ENCODE peak calls at places on chromosomes 6 and 20, in five cellular contexts. One of them, this sample, is unnamed.

GRCh38 chr20:46512943-46513844 is at the start of gene ZNF334:
- DNase-seq in prostate gland: peak
- DNase-seq in posterior cingulate gyrus: peak
- DNase-seq in stimulated activated naive CD4-positive, alpha-beta T cell: no peak
- DNase-seq in LoVo: no peak
- DNase-seq in this sample: no peak

GRCh38 chr6:34305982-34306702 is 57.3 kb upstream of the SMIM29 start:
- DNase-seq in LoVo: no peak
- DNase-seq in prostate gland: no peak
- DNase-seq in stimulated activated naive CD4-positive, alpha-beta T cell: no peak
- DNase-seq in posterior cingulate gyrus: peak
- DNase-seq in this sample: no peak

GRCh38 chr6:44674226-44675155 is 287.0 kb downstream of the CDC5L start:
- DNase-seq in LoVo: peak
- DNase-seq in stimulated activated naive CD4-positive, alpha-beta T cell: no peak
- DNase-seq in posterior cingulate gyrus: no peak
- DNase-seq in prostate gland: peak
- DNase-seq in this sample: no peak

GRCh38 chr20:24027229-24027628 is 38.6 kb upstream of the GGTLC1 start:
- DNase-seq in LoVo: no peak
- DNase-seq in posterior cingulate gyrus: no peak
- DNase-seq in prostate gland: peak
- DNase-seq in stimulated activated naive CD4-positive, alpha-beta T cell: peak
- DNase-seq in this sample: no peak

GRCh38 chr6:5125152-5126006 is 40.2 kb downstream of the PPP1R3G start:
- DNase-seq in LoVo: peak
- DNase-seq in posterior cingulate gyrus: no peak
- DNase-seq in prostate gland: no peak
- DNase-seq in stimulated activated naive CD4-positive, alpha-beta T cell: no peak
- DNase-seq in this sample: no peak

GRCh38 chr20:21703740-21704407 is 1.6 kb upstream of the PAX1 start:
- DNase-seq in posterior cingulate gyrus: no peak
- DNase-seq in prostate gland: no peak
- DNase-seq in stimulated activated naive CD4-positive, alpha-beta T cell: no peak
- DNase-seq in LoVo: no peak
- DNase-seq in this sample: no peak

GRCh38 chr20:22403860-22404608 is 180.3 kb downstream of the FOXA2 start:
- DNase-seq in stimulated activated naive CD4-positive, alpha-beta T cell: no peak
- DNase-seq in prostate gland: no peak
- DNase-seq in LoVo: no peak
- DNase-seq in posterior cingulate gyrus: no peak
- DNase-seq in this sample: no peak

GRCh38 chr6:168363302-168363701 is 43.7 kb upstream of the DACT2 start:
- DNase-seq in LoVo: no peak
- DNase-seq in stimulated activated naive CD4-positive, alpha-beta T cell: no peak
- DNase-seq in posterior cingulate gyrus: no peak
- DNase-seq in prostate gland: no peak
- DNase-seq in this sample: no peak

GRCh38 chr20:62735331-62735821 is 26.7 kb downstream of the NTSR1 start:
- DNase-seq in stimulated activated naive CD4-positive, alpha-beta T cell: no peak
- DNase-seq in prostate gland: no peak
- DNase-seq in posterior cingulate gyrus: peak
- DNase-seq in LoVo: no peak
- DNase-seq in this sample: no peak

GRCh38 chr20:38485041-38485440 is 12.4 kb downstream of the RALGAPB start:
- DNase-seq in posterior cingulate gyrus: no peak
- DNase-seq in LoVo: no peak
- DNase-seq in stimulated activated naive CD4-positive, alpha-beta T cell: no peak
- DNase-seq in prostate gland: no peak
- DNase-seq in this sample: no peak

GRCh38 chr6:5998741-5999687 is 7.7 kb downstream of the NRN1 start:
- DNase-seq in stimulated activated naive CD4-positive, alpha-beta T cell: peak
- DNase-seq in LoVo: no peak
- DNase-seq in posterior cingulate gyrus: peak
- DNase-seq in prostate gland: no peak
- DNase-seq in this sample: no peak

GRCh38 chr6:722608-723007 is 29.7 kb upstream of the EXOC2 start:
- DNase-seq in prostate gland: no peak
- DNase-seq in LoVo: no peak
- DNase-seq in posterior cingulate gyrus: no peak
- DNase-seq in stimulated activated naive CD4-positive, alpha-beta T cell: no peak
- DNase-seq in this sample: peak